ENCODE peak calls at places on chromosomes 2 and 18, in six cellular contexts. F is OCI-LY7, Z is fibroblast of pulmonary artery, S is tibial nerve, P is GM23338, D is endodermal cell. G is an unnamed sample.

GRCh38 chr2:73283545-73284295 is 558 bp downstream of the FBXO41 start:
- DNase-seq in D (peak; percentile 79), P (peak; percentile 72), F (peak; percentile 50), Z (no peak), S (no peak), G (no peak)

GRCh38 chr2:29718326-29718725 is 203.1 kb downstream of the ALK start:
- DNase-seq in D (no peak), S (no peak), P (no peak), F (no peak), Z (no peak), G (no peak)

GRCh38 chr18:33076601-33077000 is 303.8 kb upstream of the KLHL14 start:
- DNase-seq in Z (no peak), P (no peak), D (no peak), F (no peak), S (no peak), G (no peak)

GRCh38 chr2:158841839-158842238 is 46.7 kb downstream of the DAPL1 start:
- DNase-seq in S (no peak), Z (peak; percentile 58), D (no peak), F (no peak), P (no peak), G (peak; percentile 87)

GRCh38 chr18:346607-347006 is 78.8 kb upstream of the THOC1 start:
- DNase-seq in Z (no peak), D (no peak), S (no peak), P (no peak), F (no peak), G (no peak)

GRCh38 chr2:65372619-65373018 is 59.8 kb downstream of the SPRED2 start:
- DNase-seq in Z (no peak), S (no peak), D (peak; percentile 23), P (no peak), F (no peak), G (no peak)

GRCh38 chr2:158128168-158128973 is 26.7 kb downstream of the UPP2 start:
- DNase-seq in S (no peak), D (no peak), F (no peak), P (no peak), Z (no peak), G (no peak)

GRCh38 chr2:202632682-202633081 is 2.1 kb upstream of the FAM117B start:
- DNase-seq in S (peak; percentile 34), F (no peak), P (no peak), D (no peak), Z (peak; percentile 53), G (peak; percentile 57)

GRCh38 chr2:227655454-227655853 is 11.2 kb upstream of the SCYGR5 start:
- DNase-seq in S (peak; percentile 50), D (no peak), Z (peak; percentile 92), F (no peak), P (no peak), G (peak; percentile 97)

GRCh38 chr2:221851531-221852045 is 279.5 kb upstream of the EPHA4 start:
- DNase-seq in F (no peak), P (no peak), Z (no peak), S (no peak), D (no peak), G (no peak)

GRCh38 chr2:132677661-132678060 is 7.7 kb upstream of the LYPD1 start:
- DNase-seq in F (no peak), P (no peak), S (no peak), Z (peak; percentile 26), D (no peak), G (no peak)

GRCh38 chr2:108377411-108377810 is 343 bp upstream of the SULT1C4 start:
- DNase-seq in S (no peak), D (no peak), P (no peak), F (no peak), Z (peak; percentile 13), G (no peak)

GRCh38 chr2:109324859-109325258 is 195.9 kb downstream of the SH3RF3 start:
- DNase-seq in P (no peak), Z (peak; percentile 98), F (no peak), D (no peak), S (peak; percentile 76), G (peak; percentile 100)

GRCh38 chr2:98240796-98241398 is 105.4 kb upstream of the CNGA3 start:
- DNase-seq in F (no peak), Z (no peak), P (no peak), S (no peak), D (no peak), G (no peak)

GRCh38 chr2:227407601-227408089 is 19.9 kb upstream of the SCYGR1 start:
- DNase-seq in F (no peak), Z (no peak), P (no peak), S (peak; percentile 40), D (no peak), G (no peak)

GRCh38 chr2:64453710-64454315 is at the start of gene LGALSL:
- DNase-seq in D (peak; percentile 95), S (peak; percentile 27), P (peak; percentile 88), F (peak; percentile 51), Z (peak; percentile 43), G (no peak)

GRCh38 chr2:95274291-95275150 is at the start of gene PROM2:
- DNase-seq in P (peak; percentile 89), Z (no peak), F (no peak), S (no peak), D (peak; percentile 91), G (no peak)

GRCh38 chr2:170434900-170435640 is 257.1 kb downstream of the MYO3B start:
- DNase-seq in S (no peak), Z (no peak), P (no peak), D (no peak), F (no peak), G (no peak)

GRCh38 chr2:23940976-23941605 is 828 bp downstream of the UBXN2A start:
- DNase-seq in F (peak; percentile 16), P (no peak), D (no peak), S (no peak), Z (peak; percentile 50), G (peak; percentile 39)

GRCh38 chr2:105926960-105927678 is 182.4 kb downstream of the NCK2 start:
- DNase-seq in F (peak; percentile 24), P (no peak), D (no peak), S (no peak), Z (no peak), G (no peak)

GRCh38 chr2:37875332-37875976 is 49.6 kb upstream of the RMDN2 start:
- DNase-seq in F (no peak), S (no peak), Z (no peak), P (peak; percentile 31), D (peak; percentile 64), G (no peak)

GRCh38 chr18:77528877-77529276 is 279.2 kb downstream of the GALR1 start:
- DNase-seq in D (no peak), P (no peak), F (no peak), S (peak; percentile 25), Z (no peak), G (peak; percentile 5)

GRCh38 chr2:34806891-34807290 is 1207.8 kb upstream of the FAM98A start:
- DNase-seq in D (no peak), S (no peak), Z (no peak), F (no peak), P (no peak), G (no peak)

GRCh38 chr2:112869258-112869842 is 32.8 kb upstream of the IL1B start:
- DNase-seq in S (peak; percentile 32), Z (peak; percentile 54), F (no peak), P (no peak), D (no peak), G (peak; percentile 81)

GRCh38 chr18:6624729-6625308 is 104.7 kb upstream of the ARHGAP28 start:
- DNase-seq in Z (peak; percentile 61), P (no peak), F (no peak), D (no peak), S (no peak), G (peak; percentile 76)

GRCh38 chr2:26235089-26235488 is 9.3 kb downstream of the HADHA start:
- DNase-seq in F (no peak), Z (no peak), S (no peak), D (no peak), P (no peak), G (no peak)
- TF ChIP-seq CTCF in F (peak; percentile 45), Z (peak; percentile 30), S (no peak), D (peak; percentile 56), P (peak; percentile 41), G (no peak)

GRCh38 chr18:11572201-11572600 is 37.2 kb upstream of the SLC35G4 start:
- DNase-seq in S (no peak), Z (no peak), F (no peak), P (no peak), D (peak; percentile 27), G (no peak)

GRCh38 chr18:11567391-11567790 is 42.0 kb upstream of the SLC35G4 start:
- DNase-seq in P (no peak), F (no peak), Z (no peak), D (peak; percentile 29), S (no peak), G (no peak)

GRCh38 chr18:11574545-11574944 is 34.9 kb upstream of the SLC35G4 start:
- DNase-seq in F (no peak), Z (no peak), S (no peak), D (no peak), P (no peak), G (no peak)

GRCh38 chr18:11570073-11570588 is 39.3 kb upstream of the SLC35G4 start:
- DNase-seq in S (no peak), Z (no peak), P (peak; percentile 44), D (peak; percentile 49), F (no peak), G (no peak)

GRCh38 chr18:11570770-11571169 is 38.6 kb upstream of the SLC35G4 start:
- DNase-seq in D (peak; percentile 14), F (peak; percentile 40), S (no peak), Z (peak; percentile 11), P (peak; percentile 29), G (peak; percentile 39)
- TF ChIP-seq CTCF in D (peak; percentile 53), F (peak; percentile 75), S (no peak), Z (peak; percentile 21), P (peak; percentile 51), G (peak; percentile 35)

GRCh38 chr2:101790416-101790815 is 92.9 kb downstream of the MAP4K4 start:
- DNase-seq in P (no peak), S (no peak), D (no peak), F (no peak), Z (peak; percentile 56), G (peak; percentile 70)

GRCh38 chr2:101788565-101788964 is 91.1 kb downstream of the MAP4K4 start:
- DNase-seq in Z (no peak), P (no peak), S (no peak), D (no peak), F (no peak), G (no peak)

GRCh38 chr2:101788995-101789970 is 91.8 kb downstream of the MAP4K4 start:
- DNase-seq in D (no peak), S (no peak), Z (no peak), P (no peak), F (no peak), G (peak; percentile 61)

GRCh38 chr2:101792208-101792607 is 94.7 kb downstream of the MAP4K4 start:
- DNase-seq in P (no peak), D (no peak), F (no peak), S (no peak), Z (no peak), G (no peak)

DNA sequence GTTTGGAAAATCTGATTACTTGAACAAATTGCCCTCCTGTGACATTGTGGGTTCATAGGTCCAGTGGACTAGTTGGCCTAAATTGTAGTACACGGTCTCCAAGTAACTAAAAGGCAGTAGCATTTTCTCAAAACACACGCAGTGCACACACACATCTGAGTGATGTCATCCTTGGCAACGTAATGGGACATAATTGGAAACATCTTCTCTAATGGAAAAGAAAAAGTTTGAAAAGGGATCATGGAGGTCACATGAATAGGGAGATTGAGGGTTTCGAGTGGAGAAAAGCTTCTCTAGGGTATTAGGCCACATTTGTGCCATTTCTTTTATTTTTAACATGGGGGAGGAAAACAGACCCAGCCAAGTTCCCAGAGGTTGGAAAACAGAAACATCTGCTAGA is 93.3 kb downstream of the MAP4K4 start:
- DNase-seq in Z (peak; percentile 65), F (no peak), D (no peak), P (no peak), S (peak; percentile 68), G (peak; percentile 96)
- TF ChIP-seq CTCF in Z (no peak), F (no peak), D (no peak), P (no peak), S (no peak), G (no peak)

GRCh38 chr2:149573760-149574159 is 13.8 kb downstream of the MMADHC start:
- DNase-seq in F (no peak), Z (peak; percentile 16), D (no peak), P (no peak), S (no peak), G (peak; percentile 24)
- TF ChIP-seq CTCF in F (peak; percentile 72), Z (peak; percentile 36), D (peak; percentile 60), P (peak; percentile 30), S (peak; percentile 34), G (peak; percentile 26)